ENCODE peak calls at places on chromosomes 12 and 14, in six cellular contexts. D, P, Y, C, K and X are unnamed samples. For H3K4me1, the result is how much of the 10 kb centered on the place peaks cover.

GRCh38 chr12:122944588-122944987 is 21.7 kb downstream of the ABCB9 start:
- DNase-seq in D (no peak), P (peak), Y (no peak), C (no peak), K (no peak), X (no peak)

GRCh38 chr14:101586531-101587402 is 25.5 kb downstream of the DIO3 start:
- DNase-seq in D (peak), P (no peak), Y (no peak), C (no peak), K (no peak), X (no peak)

GRCh38 chr12:57247041-57247440 is 3.9 kb downstream of the STAC3 start:
- DNase-seq in D (no peak), P (no peak), Y (no peak), C (no peak), K (no peak), X (no peak)

GRCh38 chr12:2682301-2683282 is 112.2 kb upstream of the FKBP4 start:
- DNase-seq in D (no peak), P (peak), Y (peak), C (peak), K (no peak), X (no peak)

GRCh38 chr14:98906123-98906995 is 365.6 kb downstream of the BCL11B start:
- DNase-seq in D (no peak), P (no peak), Y (peak), C (no peak), K (no peak), X (no peak)

GRCh38 chr12:19752712-19753111 is 313.4 kb downstream of the AEBP2 start:
- DNase-seq in D (no peak), P (peak), Y (no peak), C (no peak), K (no peak), X (no peak)

GRCh38 chr12:53500119-53500775 is 836 bp upstream of the TARBP2 start:
- DNase-seq in D (peak), P (peak), Y (no peak), C (peak), K (no peak), X (peak)

GRCh38 chr12:90061834-90062233 is 353.2 kb upstream of the ATP2B1 start:
- DNase-seq in D (no peak), P (no peak), Y (no peak), C (no peak), K (no peak), X (no peak)

GRCh38 chr12:80205960-80206359 is 106.6 kb downstream of the OTOGL start:
- DNase-seq in D (no peak), P (no peak), Y (no peak), C (no peak), K (no peak), X (no peak)

GRCh38 chr12:26789731-26790644 is 43.0 kb downstream of the ITPR2 start:
- DNase-seq in D (no peak), P (peak), Y (no peak), C (no peak), K (no peak), X (no peak)

GRCh38 chr12:59780605-59781135 is 184.8 kb downstream of the SLC16A7 start:
- DNase-seq in D (no peak), P (peak), Y (no peak), C (no peak), K (no peak), X (no peak)

GRCh38 chr14:75876526-75876925 is 105.3 kb downstream of the TGFB3 start:
- DNase-seq in D (no peak), P (peak), Y (no peak), C (no peak), K (no peak), X (no peak)

GRCh38 chr14:68471029-68471963 is 321.6 kb downstream of the ZFP36L1 start:
- DNase-seq in D (no peak), P (no peak), Y (no peak), C (no peak), K (no peak), X (no peak)

GRCh38 chr14:99537399-99537798 is 56.2 kb downstream of the CCNK start:
- DNase-seq in D (peak), P (peak), Y (peak), C (no peak), K (no peak), X (no peak)

GRCh38 chr14:100086361-100086760 is 21.1 kb downstream of the EVL start:
- DNase-seq in D (no peak), P (no peak), Y (no peak), C (no peak), K (no peak), X (no peak)

GRCh38 chr12:48198619-48198973 is 4.5 kb downstream of the OR10AD1 start:
- DNase-seq in D (peak), P (no peak), Y (no peak), C (peak), K (no peak), X (peak)

GRCh38 chr12:32399045-32399372 is 349 bp upstream of the FGD4 start:
- DNase-seq in D (no peak), P (no peak), Y (no peak), C (no peak), K (no peak), X (no peak)

GRCh38 chr12:61385771-61386170 is 874.4 kb upstream of the USP15 start:
- DNase-seq in D (no peak), P (peak), Y (no peak), C (no peak), K (no peak), X (no peak)

GRCh38 chr12:57229634-57230380 is at the start of gene SHMT2:
- DNase-seq in D (peak), P (peak), Y (peak), C (peak), K (peak), X (peak)

GRCh38 chr14:26601856-26602255 is 4.0 kb upstream of the NOVA1 start:
- DNase-seq in D (no peak), P (no peak), Y (no peak), C (no peak), K (no peak), X (no peak)

GRCh38 chr14:100149789-100150611 is 9.4 kb downstream of the DEGS2 start:
- DNase-seq in D (no peak), P (no peak), Y (no peak), C (peak), K (no peak), X (no peak)

GRCh38 chr12:67534671-67535070 is 113.9 kb upstream of the DYRK2 start:
- DNase-seq in D (peak), P (peak), Y (peak), C (no peak), K (no peak), X (no peak)

GRCh38 chr14:53793790-53794560 is 162.7 kb downstream of the BMP4 start:
- DNase-seq in D (peak), P (no peak), Y (no peak), C (no peak), K (no peak), X (no peak)

DNA sequence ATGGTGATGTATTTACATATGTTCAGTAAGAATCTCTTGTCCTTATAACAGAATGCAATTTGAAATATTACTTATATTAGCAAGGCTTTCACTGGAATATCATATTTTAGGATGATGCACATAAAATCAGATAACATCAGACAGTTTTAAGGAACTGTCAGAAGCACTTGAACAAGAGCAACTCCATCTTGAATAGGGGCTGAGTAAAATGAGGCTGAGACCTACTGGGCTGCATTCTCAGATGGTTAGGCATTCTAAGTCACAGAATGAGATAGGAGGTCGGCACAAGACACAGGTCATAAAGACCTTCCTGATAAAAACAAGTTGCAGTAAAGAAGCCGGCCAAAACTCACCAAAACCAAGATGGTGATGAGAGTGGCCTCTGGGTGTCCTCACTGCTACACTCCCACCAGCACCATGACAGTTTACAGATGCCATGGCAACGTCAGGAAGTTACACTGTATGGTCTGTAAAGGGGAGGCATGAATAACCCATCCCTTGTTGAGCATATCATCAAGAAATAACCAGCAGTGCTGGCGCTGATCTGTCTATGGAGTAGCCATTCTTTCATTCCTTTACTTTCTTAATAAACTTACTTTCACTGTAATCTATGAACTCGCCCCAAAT is 27.6 kb upstream of the ETV6 start:
- DNase-seq in D (no peak), P (no peak), Y (no peak), C (no peak), K (no peak), X (no peak)
- TF ChIP-seq CTCF in D (peak), P (peak), Y (no peak), C (peak), K (no peak), X (no peak)

GRCh38 chr14:91317381-91318313 is 73.1 kb upstream of the GPR68 start:
- DNase-seq in D (peak), P (no peak), Y (no peak), C (no peak), K (no peak), X (peak)
- H3K4me1 ChIP-seq in D (under half), P (under half), Y (under half), C (under half), K (under half), X (under half)

GRCh38 chr14:105476937-105477658 is 2.5 kb downstream of the CRIP2 start:
- DNase-seq in D (peak), P (no peak), Y (no peak), C (peak), K (no peak), X (no peak)
- H3K4me3 ChIP-seq in D (peak), P (no peak), Y (no peak), C (peak), K (peak), X (peak)

DNA sequence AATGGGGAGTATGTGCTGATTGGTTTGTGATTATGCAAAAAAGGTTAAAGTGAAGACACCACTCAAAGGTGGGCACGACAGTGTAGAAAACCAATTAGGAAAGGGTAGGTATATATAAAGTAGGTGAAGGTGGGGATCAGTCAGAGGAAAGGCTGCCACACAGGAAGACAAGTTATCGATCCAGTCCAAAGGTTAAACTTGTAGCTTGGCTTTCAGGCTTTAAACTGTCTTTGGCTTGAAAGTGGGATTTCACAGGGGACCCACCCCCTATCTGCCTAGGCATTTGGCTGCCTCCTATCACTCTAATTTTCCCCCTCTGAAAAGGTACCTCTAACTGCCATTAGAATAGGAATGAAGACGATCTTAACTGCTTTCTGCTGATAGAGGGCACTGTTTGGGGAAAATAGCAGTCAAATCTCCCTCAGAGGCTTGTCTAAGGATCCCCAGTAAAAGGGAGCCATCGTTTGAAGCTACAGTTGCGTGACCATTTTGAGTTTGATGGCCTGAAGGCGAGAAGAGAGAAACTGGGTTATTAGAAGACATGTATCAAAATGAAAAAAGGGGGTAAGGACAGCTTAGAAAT is 250.2 kb downstream of the GPHN start:
- DNase-seq in D (no peak), P (no peak), Y (no peak), C (no peak), K (no peak), X (no peak)
- TF ChIP-seq CTCF in D (no peak), P (no peak), Y (no peak), C (no peak), K (peak), X (no peak)

GRCh38 chr12:55712700-55713415 is 3.0 kb upstream of the BLOC1S1 start:
- DNase-seq in D (no peak), P (no peak), Y (no peak), C (no peak), K (no peak), X (peak)
- H3K4me1 ChIP-seq in D (half or more), P (under half), Y (under half), C (under half), K (under half), X (half or more)

GRCh38 chr12:49674318-49674985 is 32.8 kb downstream of the FMNL3 start:
- DNase-seq in D (no peak), P (peak), Y (no peak), C (no peak), K (no peak), X (no peak)

GRCh38 chr12:49672351-49673181 is 34.6 kb downstream of the FMNL3 start:
- DNase-seq in D (no peak), P (no peak), Y (no peak), C (no peak), K (no peak), X (no peak)

GRCh38 chr12:49673446-49674317 is 33.5 kb downstream of the FMNL3 start:
- DNase-seq in D (peak), P (peak), Y (no peak), C (peak), K (no peak), X (peak)

GRCh38 chr12:49667319-49668090 is 39.7 kb downstream of the FMNL3 start:
- DNase-seq in D (no peak), P (peak), Y (no peak), C (no peak), K (no peak), X (no peak)

DNA sequence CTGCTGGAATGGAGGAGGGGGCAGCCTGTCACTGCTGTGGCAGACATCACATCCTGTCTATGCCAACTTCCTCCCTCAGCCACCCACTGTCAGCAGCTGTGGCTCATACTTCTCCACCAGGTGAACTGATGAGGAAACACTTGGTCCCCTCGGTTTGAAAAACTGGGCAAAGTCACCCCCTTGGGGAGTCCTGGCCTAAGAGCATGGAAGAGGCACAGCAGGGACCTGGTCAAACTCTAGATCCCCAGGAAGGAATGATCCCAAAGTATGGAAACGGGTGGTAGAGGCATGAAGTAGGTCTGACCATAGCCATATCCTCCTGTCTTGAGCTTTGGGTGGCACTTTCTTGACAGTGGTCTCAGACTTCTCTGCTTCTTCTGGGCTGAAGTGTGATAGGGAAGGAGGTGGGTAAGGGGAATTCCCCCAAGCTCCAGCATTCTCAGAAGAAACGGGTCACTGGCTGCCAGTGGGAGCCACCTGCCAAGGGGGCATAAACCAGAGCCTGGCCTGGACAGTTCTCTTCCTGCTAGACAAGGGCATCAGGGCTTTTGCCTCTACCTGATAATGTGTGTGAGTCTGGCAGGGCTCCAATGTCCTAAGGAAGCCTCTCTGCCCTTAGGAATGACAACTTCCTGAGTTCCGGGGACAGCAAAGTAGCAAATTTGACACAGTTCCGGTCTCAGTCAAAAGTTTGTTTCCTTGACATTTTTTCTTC is 36.0 kb downstream of the FMNL3 start:
- DNase-seq in D (no peak), P (no peak), Y (no peak), C (no peak), K (no peak), X (no peak)
- H3K4me3 ChIP-seq in D (peak), P (no peak), Y (no peak), C (no peak), K (no peak), X (no peak)

DNA sequence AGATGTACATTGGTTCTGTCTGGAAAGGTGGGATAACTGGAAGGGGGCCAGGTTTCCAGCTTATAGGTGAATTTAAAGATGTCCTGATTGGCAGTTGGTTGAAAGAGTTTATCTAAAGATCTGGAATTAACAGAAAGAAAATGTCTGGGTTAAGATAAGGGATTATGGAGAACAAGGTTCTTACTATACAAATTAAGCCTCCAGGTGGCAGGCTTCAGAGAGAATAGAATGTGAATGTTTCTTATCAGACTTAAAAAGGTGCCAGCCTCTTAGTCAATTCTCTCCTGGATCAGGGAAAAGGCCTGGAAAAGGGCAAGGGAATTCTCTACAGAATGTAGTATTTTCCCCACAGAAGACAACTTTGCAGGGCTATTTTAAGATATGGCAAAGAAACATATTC is 53.1 kb downstream of the CNTN1 start:
- DNase-seq in D (no peak), P (no peak), Y (no peak), C (no peak), K (no peak), X (no peak)
- TF ChIP-seq CTCF in D (no peak), P (no peak), Y (peak), C (peak), K (no peak), X (no peak)

GRCh38 chr14:76948213-76948947 is 80.1 kb downstream of the IRF2BPL start:
- DNase-seq in D (no peak), P (no peak), Y (peak), C (no peak), K (no peak), X (peak)

GRCh38 chr14:76948976-76949375 is 79.5 kb downstream of the IRF2BPL start:
- DNase-seq in D (no peak), P (no peak), Y (no peak), C (no peak), K (no peak), X (no peak)

GRCh38 chr14:76953196-76953945 is 75.1 kb downstream of the IRF2BPL start:
- DNase-seq in D (peak), P (peak), Y (peak), C (peak), K (no peak), X (peak)

GRCh38 chr14:76950043-76951020 is 78.2 kb downstream of the IRF2BPL start:
- DNase-seq in D (no peak), P (peak), Y (no peak), C (no peak), K (no peak), X (no peak)

GRCh38 chr14:76951149-76951548 is 77.4 kb downstream of the IRF2BPL start:
- DNase-seq in D (no peak), P (no peak), Y (no peak), C (no peak), K (no peak), X (no peak)
- H3K4me1 ChIP-seq in D (half or more), P (under half), Y (half or more), C (half or more), K (half or more), X (under half)